ENCODE peak calls at places on chromosomes 16 and 17, in six cellular contexts. A, N, Q, R, Y and J are unnamed samples.

GRCh38 chr16:79372504-79373184 is 227.9 kb downstream of the MAF start:
- DNase-seq in A (no peak), N (no peak), Q (peak; percentile 86), R (peak; percentile 81), Y (no peak), J (peak; percentile 0)

GRCh38 chr16:46901709-46902108 is 17.5 kb downstream of the GPT2 start:
- DNase-seq in A (no peak), N (no peak), Q (no peak), R (no peak), Y (no peak), J (no peak)

GRCh38 chr17:68054296-68054900 is 18.9 kb downstream of the KPNA2 start:
- DNase-seq in A (no peak), N (no peak), Q (peak; percentile 89), R (peak; percentile 58), Y (peak; percentile 71), J (peak; percentile 67)

GRCh38 chr17:57948555-57949420 is 6.4 kb downstream of the CUEDC1 start:
- DNase-seq in A (no peak), N (no peak), Q (peak; percentile 98), R (peak; percentile 96), Y (peak; percentile 85), J (peak; percentile 99)

GRCh38 chr16:86343111-86343642 is 167.2 kb upstream of the FOXF1 start:
- DNase-seq in A (no peak), N (no peak), Q (peak; percentile 93), R (peak; percentile 85), Y (no peak), J (peak; percentile 21)

GRCh38 chr17:69575346-69575761 is 160.9 kb downstream of the MAP2K6 start:
- DNase-seq in A (no peak), N (peak; percentile 43), Q (peak; percentile 90), R (peak; percentile 47), Y (peak; percentile 79), J (no peak)

GRCh38 chr16:85166699-85167588 is 54.7 kb upstream of the CIBAR2 start:
- DNase-seq in A (no peak), N (no peak), Q (no peak), R (no peak), Y (no peak), J (no peak)

GRCh38 chr17:28509784-28510183 is 3.6 kb downstream of the FOXN1 start:
- DNase-seq in A (no peak), N (no peak), Q (no peak), R (peak; percentile 35), Y (no peak), J (no peak)

GRCh38 chr16:87317766-87318121 is 552 bp upstream of the C16orf95 start:
- DNase-seq in A (no peak), N (no peak), Q (peak; percentile 72), R (peak; percentile 91), Y (peak; percentile 87), J (peak; percentile 40)

DNA sequence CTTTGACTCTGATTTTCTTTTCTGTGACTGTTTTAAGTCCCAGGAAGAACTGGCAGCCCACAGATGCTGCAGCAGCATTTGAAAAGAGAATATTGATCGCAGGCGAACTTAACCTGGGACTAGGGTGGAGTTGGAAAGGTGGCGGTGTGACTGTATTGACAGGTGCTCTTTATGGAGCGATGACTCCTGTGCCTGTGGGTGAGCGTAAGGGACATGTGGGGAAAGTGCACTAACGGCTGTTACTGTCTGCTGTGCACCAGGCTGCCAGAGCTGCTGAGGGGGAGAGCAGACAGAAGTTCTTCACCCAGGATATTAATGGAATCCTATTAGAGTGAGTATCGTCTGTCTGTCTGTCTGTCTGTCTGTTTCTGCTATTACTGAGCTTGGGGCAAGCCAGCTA is 21.3 kb downstream of the UBN1 start:
- DNase-seq in A (no peak), N (no peak), Q (no peak), R (no peak), Y (no peak), J (no peak)
- H3K9ac ChIP-seq in A (no peak overlapping the region), N (no peak overlapping the region), Q (no peak overlapping the region), R (no peak overlapping the region), Y (no peak overlapping the region), J (no peak overlapping the region)

GRCh38 chr16:89314357-89314756 is 96.9 kb downstream of the ZNF778 start:
- DNase-seq in A (no peak), N (no peak), Q (no peak), R (no peak), Y (no peak), J (no peak)
- H3K9ac ChIP-seq in A (no peak overlapping the region), N (no peak overlapping the region), Q (no peak overlapping the region), R (no peak overlapping the region), Y (peak overlapping the region; percentile 19), J (no peak overlapping the region)

DNA sequence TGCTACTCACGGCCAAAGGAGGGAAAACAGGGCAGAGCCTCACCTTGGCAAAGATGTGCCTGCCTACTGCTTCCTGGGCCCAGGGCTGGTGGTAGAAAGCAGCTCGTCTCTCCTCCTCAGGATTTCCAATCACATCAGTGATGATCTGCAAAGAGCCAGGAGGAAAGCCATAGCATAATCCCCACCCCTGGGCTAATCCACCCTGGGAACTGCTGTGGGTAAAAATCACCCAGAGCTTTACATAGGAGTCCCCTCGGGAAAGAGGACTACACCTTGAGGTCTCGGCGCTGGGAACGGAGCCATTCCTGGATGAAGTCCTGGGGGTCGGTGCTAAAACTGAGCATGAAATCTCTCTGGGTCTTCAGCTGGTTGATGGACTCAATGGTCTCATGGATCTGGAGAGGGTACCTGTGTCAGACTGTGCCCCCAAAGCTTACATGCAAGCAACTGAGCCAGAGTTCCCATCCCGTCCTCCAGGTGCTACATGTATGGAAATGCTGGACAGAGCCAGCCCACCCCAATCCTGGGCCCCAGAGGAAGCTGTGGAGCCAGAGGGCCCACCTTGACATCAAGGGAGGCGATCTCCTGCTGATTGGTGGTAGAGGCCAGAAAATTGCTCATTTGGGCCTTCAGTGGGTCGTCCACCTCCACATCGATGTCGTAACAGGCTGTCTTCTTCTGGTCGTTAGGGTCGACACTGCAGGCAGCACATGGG is 5.7 kb upstream of the FTSJ3 start:
- DNase-seq in A (no peak), N (no peak), Q (no peak), R (no peak), Y (no peak), J (no peak)
- H3K9ac ChIP-seq in A (no peak overlapping the region), N (no peak overlapping the region), Q (no peak overlapping the region), R (no peak overlapping the region), Y (no peak overlapping the region), J (no peak overlapping the region)

GRCh38 chr17:4715071-4715749 is 4.8 kb downstream of the ARRB2 start:
- DNase-seq in A (no peak), N (no peak), Q (no peak), R (no peak), Y (no peak), J (no peak)
- H3K9ac ChIP-seq in A (no peak overlapping the region), N (no peak overlapping the region), Q (no peak overlapping the region), R (no peak overlapping the region), Y (no peak overlapping the region), J (no peak overlapping the region)